ENCODE peak calls at places on chromosome 1, in four cellular contexts. G is right cardiac atrium, E is WTC11, A is EL. L is an unnamed sample.

GRCh38 chr1:113872219-113872934 is 865 bp upstream of the PTPN22 start:
- DNase-seq in G (no peak), E (no peak), A (no peak), L (no peak)

GRCh38 chr1:6148497-6149241 is 31.5 kb downstream of the CHD5 start:
- DNase-seq in G (peak), E (peak), A (peak), L (peak)

GRCh38 chr1:10429868-10430215 is 391 bp upstream of the CENPS start:
- DNase-seq in G (no peak), E (no peak), A (peak), L (no peak)

GRCh38 chr1:38474738-38475623 is 384.6 kb downstream of the RRAGC start:
- DNase-seq in G (no peak), E (no peak), A (no peak), L (no peak)

GRCh38 chr1:202957733-202958543 is at the start of gene ADIPOR1:
- DNase-seq in G (peak), E (peak), A (peak), L (peak)

GRCh38 chr1:23018661-23019093 is 591 bp upstream of the KDM1A start:
- DNase-seq in G (no peak), E (no peak), A (no peak), L (no peak)

GRCh38 chr1:218312509-218312908 is 27.4 kb downstream of the RRP15 start:
- DNase-seq in G (no peak), E (no peak), A (peak), L (no peak)

GRCh38 chr1:115251856-115252255 is 86.2 kb downstream of the NGF start:
- DNase-seq in G (no peak), E (no peak), A (peak), L (no peak)

GRCh38 chr1:205041121-205041758 is 1.8 kb upstream of the CNTN2 start:
- DNase-seq in G (no peak), E (no peak), A (no peak), L (no peak)

GRCh38 chr1:26913754-26914619 is at the start of gene NR0B2:
- DNase-seq in G (peak), E (no peak), A (no peak), L (no peak)

GRCh38 chr1:117803318-117803717 is 126.1 kb downstream of the GDAP2 start:
- DNase-seq in G (no peak), E (no peak), A (no peak), L (no peak)

GRCh38 chr1:192559115-192560006 is 16.2 kb upstream of the RGS1 start:
- DNase-seq in G (no peak), E (no peak), A (peak), L (no peak)

GRCh38 chr1:55580845-55581332 is 365.7 kb upstream of the USP24 start:
- DNase-seq in G (no peak), E (no peak), A (peak), L (no peak)

GRCh38 chr1:180145446-180145845 is 9.2 kb upstream of the QSOX1 start:
- DNase-seq in G (no peak), E (no peak), A (no peak), L (no peak)

GRCh38 chr1:26161408-26162219 is 2.7 kb downstream of the FAM110D start:
- DNase-seq in G (peak), E (peak), A (peak), L (peak)

GRCh38 chr1:15246960-15247614 is at the start of gene FHAD1:
- DNase-seq in G (peak), E (peak), A (peak), L (peak)

GRCh38 chr1:25106981-25107642 is 125.2 kb downstream of the SYF2 start:
- DNase-seq in G (no peak), E (no peak), A (no peak), L (no peak)

GRCh38 chr1:226738421-226738994 is 574 bp downstream of the ITPKB start:
- DNase-seq in G (peak), E (peak), A (peak), L (peak)

GRCh38 chr1:210405316-210405715 is 76.6 kb downstream of the HHAT start:
- DNase-seq in G (no peak), E (no peak), A (no peak), L (no peak)

GRCh38 chr1:162381383-162381782 is at the start of gene C1orf226:
- DNase-seq in G (no peak), E (no peak), A (no peak), L (no peak)

GRCh38 chr1:86409416-86410021 is 13.4 kb upstream of the ODF2L start:
- DNase-seq in G (no peak), E (no peak), A (no peak), L (no peak)

GRCh38 chr1:54885863-54886723 is 902 bp downstream of the DHCR24 start:
- DNase-seq in G (no peak), E (peak), A (peak), L (peak)

GRCh38 chr1:46513536-46513935 is 23.9 kb downstream of the DMBX1 start:
- DNase-seq in G (no peak), E (no peak), A (no peak), L (no peak)

GRCh38 chr1:217522280-217522679 is 108.6 kb downstream of the GPATCH2 start:
- DNase-seq in G (no peak), E (no peak), A (no peak), L (no peak)

GRCh38 chr1:3473381-3473844 is 18.9 kb downstream of the ARHGEF16 start:
- DNase-seq in G (no peak), E (no peak), A (peak), L (no peak)

GRCh38 chr1:211830055-211830329 is 571 bp downstream of the LPGAT1 start:
- DNase-seq in G (no peak), E (no peak), A (peak), L (peak)

GRCh38 chr1:12276225-12276624 is 46.4 kb downstream of the VPS13D start:
- DNase-seq in G (peak), E (peak), A (peak), L (peak)

GRCh38 chr1:214296860-214297699 is 16.1 kb downstream of the SMYD2 start:
- DNase-seq in G (no peak), E (no peak), A (peak), L (no peak)

GRCh38 chr1:206703647-206704046 is 18.9 kb downstream of the MAPKAPK2 start:
- DNase-seq in G (no peak), E (no peak), A (no peak), L (no peak)

GRCh38 chr1:209645574-209646452 is 6.4 kb downstream of the LAMB3 start:
- DNase-seq in G (no peak), E (no peak), A (no peak), L (no peak)

GRCh38 chr1:227244339-227245118 is 73.8 kb downstream of the CDC42BPA start:
- DNase-seq in G (no peak), E (no peak), A (no peak), L (no peak)

GRCh38 chr1:156664949-156665411 is 12.2 kb downstream of the NES start:
- DNase-seq in G (peak), E (no peak), A (peak), L (no peak)

L was measured in nephron progenitor cell.